ENCODE peak calls at places on chromosomes 1 and 21, in six cellular contexts. One of them, this sample, is unnamed.

GRCh38 chr21:26776320-26777021 is 68.7 kb downstream of the ADAMTS1 start:
- DNase-seq in cardiac muscle cell: peak; percentile 74
- DNase-seq in HCT116: no peak
- DNase-seq in ovary: no peak
- DNase-seq in tibial nerve: no peak
- DNase-seq in lung: no peak
- DNase-seq in this sample: no peak

GRCh38 chr1:222074317-222074716 is 332.4 kb upstream of the DUSP10 start:
- DNase-seq in HCT116: no peak
- DNase-seq in cardiac muscle cell: no peak
- DNase-seq in lung: no peak
- DNase-seq in tibial nerve: no peak
- DNase-seq in ovary: no peak
- DNase-seq in this sample: no peak

GRCh38 chr21:36882776-36883175 is 83.7 kb downstream of the HLCS start:
- DNase-seq in cardiac muscle cell: no peak
- DNase-seq in tibial nerve: no peak
- DNase-seq in lung: no peak
- DNase-seq in ovary: no peak
- DNase-seq in HCT116: no peak
- DNase-seq in this sample: no peak

GRCh38 chr1:20875198-20875973 is 88.3 kb upstream of the HP1BP3 start:
- DNase-seq in HCT116: no peak
- DNase-seq in tibial nerve: no peak
- DNase-seq in cardiac muscle cell: no peak
- DNase-seq in ovary: no peak
- DNase-seq in lung: no peak
- DNase-seq in this sample: no peak

GRCh38 chr1:209107535-209107934 is 476.0 kb upstream of the CAMK1G start:
- DNase-seq in HCT116: no peak
- DNase-seq in lung: no peak
- DNase-seq in tibial nerve: no peak
- DNase-seq in ovary: no peak
- DNase-seq in cardiac muscle cell: no peak
- DNase-seq in this sample: no peak

GRCh38 chr1:234322979-234323378 is 50.3 kb upstream of the COA6 start:
- DNase-seq in HCT116: peak; percentile 21
- DNase-seq in tibial nerve: no peak
- DNase-seq in cardiac muscle cell: peak; percentile 56
- DNase-seq in lung: no peak
- DNase-seq in ovary: no peak
- DNase-seq in this sample: peak; percentile 14

GRCh38 chr1:59750612-59751395 is 63.9 kb upstream of the HOOK1 start:
- DNase-seq in HCT116: peak; percentile 37
- DNase-seq in cardiac muscle cell: peak; percentile 86
- DNase-seq in tibial nerve: peak; percentile 46
- DNase-seq in ovary: peak; percentile 49
- DNase-seq in lung: peak; percentile 30
- DNase-seq in this sample: peak; percentile 13

GRCh38 chr1:214192825-214193643 is 87.9 kb upstream of the SMYD2 start:
- DNase-seq in lung: no peak
- DNase-seq in ovary: no peak
- DNase-seq in HCT116: no peak
- DNase-seq in cardiac muscle cell: peak; percentile 22
- DNase-seq in tibial nerve: no peak
- DNase-seq in this sample: peak; percentile 92

GRCh38 chr1:26677306-26678115 is 18.3 kb upstream of the ARID1A start:
- DNase-seq in lung: peak; percentile 89
- DNase-seq in cardiac muscle cell: peak; percentile 77
- DNase-seq in tibial nerve: peak; percentile 67
- DNase-seq in HCT116: peak; percentile 94
- DNase-seq in ovary: peak; percentile 79
- DNase-seq in this sample: peak; percentile 99

GRCh38 chr1:169604781-169605560 is 18.7 kb upstream of the F5 start:
- DNase-seq in HCT116: no peak
- DNase-seq in ovary: no peak
- DNase-seq in tibial nerve: no peak
- DNase-seq in lung: peak; percentile 38
- DNase-seq in cardiac muscle cell: no peak
- DNase-seq in this sample: no peak

GRCh38 chr1:212727386-212728181 is 27.9 kb upstream of the BATF3 start:
- DNase-seq in lung: no peak
- DNase-seq in cardiac muscle cell: peak; percentile 58
- DNase-seq in HCT116: no peak
- DNase-seq in tibial nerve: no peak
- DNase-seq in ovary: no peak
- DNase-seq in this sample: no peak

GRCh38 chr21:38261851-38262250 is 5.1 kb downstream of the KCNJ15 start:
- DNase-seq in lung: no peak
- DNase-seq in cardiac muscle cell: no peak
- DNase-seq in HCT116: no peak
- DNase-seq in tibial nerve: no peak
- DNase-seq in ovary: no peak
- DNase-seq in this sample: no peak

GRCh38 chr1:56491441-56491840 is 87.9 kb downstream of the PLPP3 start:
- DNase-seq in ovary: no peak
- DNase-seq in cardiac muscle cell: peak; percentile 66
- DNase-seq in lung: no peak
- DNase-seq in tibial nerve: no peak
- DNase-seq in HCT116: no peak
- DNase-seq in this sample: no peak

GRCh38 chr1:207818971-207819451 is 67.2 kb downstream of the CD46 start:
- DNase-seq in lung: no peak
- DNase-seq in ovary: no peak
- DNase-seq in tibial nerve: no peak
- DNase-seq in cardiac muscle cell: no peak
- DNase-seq in HCT116: no peak
- DNase-seq in this sample: no peak

GRCh38 chr1:46174448-46175231 is at the start of gene TSPAN1:
- DNase-seq in lung: peak; percentile 49
- DNase-seq in cardiac muscle cell: peak; percentile 18
- DNase-seq in tibial nerve: no peak
- DNase-seq in HCT116: no peak
- DNase-seq in ovary: no peak
- DNase-seq in this sample: peak; percentile 73

GRCh38 chr1:44049839-44050238 is 18.6 kb upstream of the SLC6A9 start:
- DNase-seq in lung: no peak
- DNase-seq in ovary: no peak
- DNase-seq in HCT116: no peak
- DNase-seq in cardiac muscle cell: peak; percentile 87
- DNase-seq in tibial nerve: no peak
- DNase-seq in this sample: no peak

GRCh38 chr1:212381509-212381908 is 33.2 kb downstream of the PACC1 start:
- DNase-seq in cardiac muscle cell: no peak
- DNase-seq in ovary: no peak
- DNase-seq in HCT116: no peak
- DNase-seq in lung: no peak
- DNase-seq in tibial nerve: no peak
- DNase-seq in this sample: no peak

GRCh38 chr1:20458717-20459116 is 27.3 kb downstream of the CAMK2N1 start:
- DNase-seq in cardiac muscle cell: no peak
- DNase-seq in ovary: no peak
- DNase-seq in tibial nerve: no peak
- DNase-seq in HCT116: no peak
- DNase-seq in lung: no peak
- DNase-seq in this sample: no peak

GRCh38 chr21:39263372-39263771 is 50.1 kb downstream of the BRWD1 start:
- DNase-seq in cardiac muscle cell: peak; percentile 15
- DNase-seq in tibial nerve: no peak
- DNase-seq in HCT116: peak; percentile 13
- DNase-seq in ovary: no peak
- DNase-seq in lung: no peak
- DNase-seq in this sample: no peak

GRCh38 chr21:28336299-28336698 is 656.4 kb downstream of the LTN1 start:
- DNase-seq in tibial nerve: no peak
- DNase-seq in HCT116: no peak
- DNase-seq in cardiac muscle cell: peak; percentile 92
- DNase-seq in lung: no peak
- DNase-seq in ovary: peak; percentile 15
- DNase-seq in this sample: no peak

GRCh38 chr1:49416758-49417157 is 607.0 kb downstream of the AGBL4 start:
- DNase-seq in cardiac muscle cell: no peak
- DNase-seq in HCT116: no peak
- DNase-seq in lung: no peak
- DNase-seq in ovary: no peak
- DNase-seq in tibial nerve: no peak
- DNase-seq in this sample: no peak

DNA sequence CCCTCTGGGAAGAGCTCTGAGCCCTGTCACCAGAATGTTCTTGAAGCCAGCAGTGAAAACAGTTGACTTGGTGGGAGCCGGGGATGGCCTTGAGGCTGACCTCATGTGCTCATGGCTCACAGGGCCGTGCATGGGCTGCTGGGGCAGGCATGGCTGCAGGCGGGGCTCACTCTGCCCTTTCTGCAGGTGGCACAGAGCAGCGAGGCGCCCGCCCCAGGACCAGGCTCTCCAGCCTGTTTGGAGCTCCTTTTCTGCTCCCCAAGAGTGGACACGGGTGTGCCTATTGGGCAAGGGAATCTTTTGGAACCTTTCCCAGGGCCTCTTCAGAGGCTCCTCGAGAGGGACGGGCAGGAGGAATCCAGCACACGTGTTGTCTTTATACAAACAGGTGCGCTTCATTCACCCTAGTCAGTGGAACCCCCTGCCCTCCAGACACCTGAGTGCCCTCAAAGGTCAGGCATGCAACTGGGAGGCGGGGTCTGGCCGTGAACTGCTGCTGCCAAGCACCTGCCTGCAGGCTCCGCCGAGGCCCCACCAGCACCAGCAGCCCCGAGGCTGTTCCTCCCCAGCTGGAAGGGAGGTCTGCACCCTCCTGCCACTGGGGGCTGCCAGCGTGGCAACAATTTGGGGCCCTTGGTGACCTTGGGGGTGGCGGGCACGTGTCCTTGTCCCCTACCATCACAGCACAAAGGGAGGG is 2.6 kb upstream of the TTC34 start:
- DNase-seq in tibial nerve: no peak
- DNase-seq in cardiac muscle cell: no peak
- DNase-seq in lung: no peak
- DNase-seq in HCT116: no peak
- DNase-seq in ovary: no peak
- DNase-seq in this sample: peak; percentile 83
- TF ChIP-seq CTCF in tibial nerve: no peak
- TF ChIP-seq CTCF in cardiac muscle cell: no peak
- TF ChIP-seq CTCF in lung: no peak
- TF ChIP-seq CTCF in HCT116: no peak
- TF ChIP-seq CTCF in ovary: no peak
- TF ChIP-seq CTCF in this sample: no peak

DNA sequence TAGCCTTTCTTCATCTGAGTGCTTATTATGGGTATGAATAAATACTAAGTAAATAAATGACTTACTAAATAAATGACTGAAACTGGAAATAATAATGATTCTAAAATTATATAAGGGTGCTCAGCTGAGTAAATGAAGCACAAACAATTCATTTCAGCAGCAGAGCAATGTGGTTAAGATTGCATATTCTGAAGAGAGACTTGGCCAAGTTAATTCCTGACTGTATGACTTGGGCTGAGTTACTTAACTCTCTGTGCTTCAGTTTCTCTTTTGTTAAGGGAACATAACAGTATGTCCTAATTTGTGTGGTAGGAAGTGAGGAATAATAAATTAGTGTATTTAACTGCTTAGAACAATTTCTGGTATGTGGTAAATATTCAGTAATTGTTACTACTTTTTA is 19.1 kb downstream of the AGL start:
- DNase-seq in HCT116: no peak
- DNase-seq in lung: no peak
- DNase-seq in ovary: no peak
- DNase-seq in tibial nerve: no peak
- DNase-seq in cardiac muscle cell: peak; percentile 76
- DNase-seq in this sample: no peak
- H3K36me3 ChIP-seq in HCT116: no peaks in the 10 kb centered on the region
- H3K36me3 ChIP-seq in lung: peaks cover 2% of the 10 kb centered on the region
- H3K36me3 ChIP-seq in ovary: no peaks in the 10 kb centered on the region
- H3K36me3 ChIP-seq in tibial nerve: peaks cover 2% of the 10 kb centered on the region
- H3K36me3 ChIP-seq in cardiac muscle cell: peaks cover 36% of the 10 kb centered on the region
- H3K36me3 ChIP-seq in this sample: no peaks in the 10 kb centered on the region

DNA sequence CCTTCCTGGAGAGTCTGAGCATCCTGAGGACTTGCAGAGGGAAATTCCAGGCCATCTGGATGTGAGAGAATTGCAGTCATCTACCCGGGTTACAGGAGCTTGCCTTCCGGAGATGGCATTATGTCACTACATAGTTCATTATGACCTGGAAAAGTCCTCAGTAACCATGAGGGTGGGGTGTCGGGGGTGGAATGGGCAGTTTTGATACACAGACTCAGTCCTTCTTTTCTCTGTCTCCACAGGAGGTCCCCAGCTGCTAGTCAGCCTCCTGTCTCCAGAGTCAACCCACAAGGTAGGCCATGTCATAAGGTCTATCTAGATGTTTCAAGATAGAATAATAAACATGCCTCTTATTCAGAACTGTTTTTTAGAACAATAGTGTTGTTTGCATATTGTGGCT is 268.2 kb upstream of the SGIP1 start:
- DNase-seq in tibial nerve: no peak
- DNase-seq in cardiac muscle cell: no peak
- DNase-seq in ovary: no peak
- DNase-seq in lung: no peak
- DNase-seq in HCT116: no peak
- DNase-seq in this sample: no peak
- TF ChIP-seq CTCF in tibial nerve: no peak
- TF ChIP-seq CTCF in cardiac muscle cell: no peak
- TF ChIP-seq CTCF in ovary: no peak
- TF ChIP-seq CTCF in lung: no peak
- TF ChIP-seq CTCF in HCT116: no peak
- TF ChIP-seq CTCF in this sample: no peak

DNA sequence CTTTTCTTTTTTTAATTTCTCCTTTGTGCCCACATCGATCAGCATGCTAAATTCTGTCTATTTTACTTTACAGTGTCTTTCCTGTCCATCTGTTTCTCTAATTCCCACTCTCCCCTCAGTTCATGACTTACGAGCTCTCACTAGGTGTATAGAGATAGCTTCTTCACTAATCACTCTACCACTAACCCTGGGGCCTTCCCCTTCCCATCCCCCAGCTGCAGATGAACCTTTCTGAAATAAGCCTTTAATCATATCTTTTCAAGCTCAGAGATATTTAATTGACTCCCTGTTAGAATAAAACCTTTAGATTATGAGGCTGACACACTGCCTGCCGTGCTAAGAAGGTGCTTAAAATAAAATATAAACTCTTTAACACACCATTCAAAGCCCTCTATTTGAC is 66.3 kb upstream of the BMP8A start:
- DNase-seq in lung: no peak
- DNase-seq in cardiac muscle cell: no peak
- DNase-seq in HCT116: no peak
- DNase-seq in tibial nerve: no peak
- DNase-seq in ovary: no peak
- DNase-seq in this sample: no peak
- H3K36me3 ChIP-seq in lung: peaks cover 26% of the 10 kb centered on the region
- H3K36me3 ChIP-seq in cardiac muscle cell: peaks cover 61% of the 10 kb centered on the region
- H3K36me3 ChIP-seq in HCT116: peaks cover 6% of the 10 kb centered on the region
- H3K36me3 ChIP-seq in tibial nerve: no peaks in the 10 kb centered on the region
- H3K36me3 ChIP-seq in ovary: no peaks in the 10 kb centered on the region
- H3K36me3 ChIP-seq in this sample: peaks cover 33% of the 10 kb centered on the region

GRCh38 chr1:17755120-17755519 is at the start of gene ACTL8:
- DNase-seq in tibial nerve: no peak
- DNase-seq in lung: no peak
- DNase-seq in HCT116: no peak
- DNase-seq in cardiac muscle cell: no peak
- DNase-seq in ovary: no peak
- DNase-seq in this sample: no peak
- TF ChIP-seq CTCF in tibial nerve: no peak
- TF ChIP-seq CTCF in lung: no peak
- TF ChIP-seq CTCF in HCT116: no peak
- TF ChIP-seq CTCF in cardiac muscle cell: peak; percentile 8
- TF ChIP-seq CTCF in ovary: no peak
- TF ChIP-seq CTCF in this sample: no peak